ENCODE peak calls at places on chromosomes 5 and 9, in five cellular contexts. One of them, this sample, is unnamed. For H3K27me3, the result is how much of the 10 kb centered on the place peaks cover.

GRCh38 chr5:677131-678101 is 15.7 kb downstream of the TPPP start:
- DNase-seq in IMR-90: no peak
- DNase-seq in brain microvascular endothelial cell: no peak
- DNase-seq in lung: no peak
- DNase-seq in GM23338: no peak
- DNase-seq in this sample: peak

GRCh38 chr5:135883441-135883840 is 12.2 kb downstream of the IL9 start:
- DNase-seq in IMR-90: no peak
- DNase-seq in brain microvascular endothelial cell: no peak
- DNase-seq in lung: no peak
- DNase-seq in GM23338: peak
- DNase-seq in this sample: no peak

GRCh38 chr9:123431581-123431980 is 75.6 kb downstream of the CRB2 start:
- DNase-seq in IMR-90: no peak
- DNase-seq in brain microvascular endothelial cell: no peak
- DNase-seq in lung: no peak
- DNase-seq in GM23338: no peak
- DNase-seq in this sample: no peak

GRCh38 chr9:32618261-32618660 is 17.2 kb downstream of the TAF1L start:
- DNase-seq in IMR-90: no peak
- DNase-seq in brain microvascular endothelial cell: no peak
- DNase-seq in lung: no peak
- DNase-seq in GM23338: no peak
- DNase-seq in this sample: no peak

GRCh38 chr5:180690562-180690961 is 41.2 kb upstream of the FLT4 start:
- DNase-seq in IMR-90: no peak
- DNase-seq in brain microvascular endothelial cell: no peak
- DNase-seq in lung: no peak
- DNase-seq in GM23338: no peak
- DNase-seq in this sample: no peak

GRCh38 chr9:3887798-3888495 is 362.1 kb upstream of the RFX3 start:
- DNase-seq in IMR-90: no peak
- DNase-seq in brain microvascular endothelial cell: no peak
- DNase-seq in lung: no peak
- DNase-seq in GM23338: no peak
- DNase-seq in this sample: no peak

GRCh38 chr9:89732295-89732951 is 127.6 kb downstream of the GADD45G start:
- DNase-seq in IMR-90: no peak
- DNase-seq in brain microvascular endothelial cell: no peak
- DNase-seq in lung: no peak
- DNase-seq in GM23338: no peak
- DNase-seq in this sample: peak

GRCh38 chr5:120394259-120394658 is 69.8 kb upstream of the PRR16 start:
- DNase-seq in IMR-90: no peak
- DNase-seq in brain microvascular endothelial cell: no peak
- DNase-seq in lung: no peak
- DNase-seq in GM23338: peak
- DNase-seq in this sample: no peak

GRCh38 chr9:96086936-96087582 is 211.6 kb downstream of the ERCC6L2 start:
- DNase-seq in IMR-90: no peak
- DNase-seq in brain microvascular endothelial cell: no peak
- DNase-seq in lung: no peak
- DNase-seq in GM23338: no peak
- DNase-seq in this sample: no peak

GRCh38 chr5:160774646-160775313 is 77.2 kb downstream of the ATP10B start:
- DNase-seq in IMR-90: no peak
- DNase-seq in brain microvascular endothelial cell: no peak
- DNase-seq in lung: no peak
- DNase-seq in GM23338: peak
- DNase-seq in this sample: no peak

GRCh38 chr9:108057421-108058136 is 568.0 kb upstream of the KLF4 start:
- DNase-seq in IMR-90: peak
- DNase-seq in brain microvascular endothelial cell: peak
- DNase-seq in lung: peak
- DNase-seq in GM23338: peak
- DNase-seq in this sample: no peak

GRCh38 chr5:107470007-107470582 is 200.6 kb downstream of the EFNA5 start:
- DNase-seq in IMR-90: peak
- DNase-seq in brain microvascular endothelial cell: peak
- DNase-seq in lung: no peak
- DNase-seq in GM23338: no peak
- DNase-seq in this sample: no peak

GRCh38 chr5:14351845-14352712 is 208.9 kb downstream of the TRIO start:
- DNase-seq in IMR-90: peak
- DNase-seq in brain microvascular endothelial cell: peak
- DNase-seq in lung: peak
- DNase-seq in GM23338: peak
- DNase-seq in this sample: peak

GRCh38 chr9:81557957-81558791 is 131.2 kb downstream of the TLE1 start:
- DNase-seq in IMR-90: peak
- DNase-seq in brain microvascular endothelial cell: no peak
- DNase-seq in lung: peak
- DNase-seq in GM23338: no peak
- DNase-seq in this sample: peak

GRCh38 chr9:134209731-134210311 is 45.5 kb upstream of the RNU6ATAC start:
- DNase-seq in IMR-90: no peak
- DNase-seq in brain microvascular endothelial cell: no peak
- DNase-seq in lung: no peak
- DNase-seq in GM23338: no peak
- DNase-seq in this sample: no peak

GRCh38 chr5:177523711-177524538 is 7.2 kb upstream of the DDX41 start:
- DNase-seq in IMR-90: no peak
- DNase-seq in brain microvascular endothelial cell: no peak
- DNase-seq in lung: no peak
- DNase-seq in GM23338: no peak
- DNase-seq in this sample: no peak

GRCh38 chr5:177520906-177521513 is 4.2 kb upstream of the DDX41 start:
- DNase-seq in IMR-90: no peak
- DNase-seq in brain microvascular endothelial cell: no peak
- DNase-seq in lung: no peak
- DNase-seq in GM23338: no peak
- DNase-seq in this sample: no peak

GRCh38 chr5:177516601-177517568 is at the start of gene DDX41:
- DNase-seq in IMR-90: peak
- DNase-seq in brain microvascular endothelial cell: peak
- DNase-seq in lung: peak
- DNase-seq in GM23338: peak
- DNase-seq in this sample: peak

GRCh38 chr5:177519463-177520235 is 2.9 kb upstream of the DDX41 start:
- DNase-seq in IMR-90: no peak
- DNase-seq in brain microvascular endothelial cell: no peak
- DNase-seq in lung: no peak
- DNase-seq in GM23338: no peak
- DNase-seq in this sample: no peak

GRCh38 chr5:177520271-177520670 is 3.5 kb upstream of the DDX41 start:
- DNase-seq in IMR-90: no peak
- DNase-seq in brain microvascular endothelial cell: no peak
- DNase-seq in lung: no peak
- DNase-seq in GM23338: no peak
- DNase-seq in this sample: no peak
- H3K27ac ChIP-seq in IMR-90: no peak
- H3K27ac ChIP-seq in brain microvascular endothelial cell: no peak
- H3K27ac ChIP-seq in lung: no peak
- H3K27ac ChIP-seq in GM23338: no peak
- H3K27ac ChIP-seq in this sample: no peak

GRCh38 chr9:132465131-132465635 is 55.2 kb downstream of the CFAP77 start:
- DNase-seq in IMR-90: no peak
- DNase-seq in brain microvascular endothelial cell: no peak
- DNase-seq in lung: no peak
- DNase-seq in GM23338: no peak
- DNase-seq in this sample: no peak
- H3K27me3 ChIP-seq in IMR-90: under half
- H3K27me3 ChIP-seq in brain microvascular endothelial cell: under half
- H3K27me3 ChIP-seq in lung: under half
- H3K27me3 ChIP-seq in GM23338: under half
- H3K27me3 ChIP-seq in this sample: under half

GRCh38 chr5:151019331-151019730 is 1.1 kb upstream of the GPX3 start:
- DNase-seq in IMR-90: no peak
- DNase-seq in brain microvascular endothelial cell: no peak
- DNase-seq in lung: no peak
- DNase-seq in GM23338: no peak
- DNase-seq in this sample: no peak

GRCh38 chr5:151021771-151022170 is 1.4 kb downstream of the GPX3 start:
- DNase-seq in IMR-90: no peak
- DNase-seq in brain microvascular endothelial cell: no peak
- DNase-seq in lung: no peak
- DNase-seq in GM23338: no peak
- DNase-seq in this sample: no peak

GRCh38 chr5:151018846-151019245 is 1.5 kb upstream of the GPX3 start:
- DNase-seq in IMR-90: no peak
- DNase-seq in brain microvascular endothelial cell: no peak
- DNase-seq in lung: no peak
- DNase-seq in GM23338: no peak
- DNase-seq in this sample: no peak

GRCh38 chr5:151022511-151023018 is 2.2 kb downstream of the GPX3 start:
- DNase-seq in IMR-90: no peak
- DNase-seq in brain microvascular endothelial cell: no peak
- DNase-seq in lung: no peak
- DNase-seq in GM23338: no peak
- DNase-seq in this sample: peak

GRCh38 chr5:151020304-151021031 is at the start of gene GPX3:
- DNase-seq in IMR-90: peak
- DNase-seq in brain microvascular endothelial cell: no peak
- DNase-seq in lung: peak
- DNase-seq in GM23338: peak
- DNase-seq in this sample: peak
- H3K27ac ChIP-seq in IMR-90: no peak
- H3K27ac ChIP-seq in brain microvascular endothelial cell: no peak
- H3K27ac ChIP-seq in lung: peak
- H3K27ac ChIP-seq in GM23338: no peak
- H3K27ac ChIP-seq in this sample: peak

GRCh38 chr5:3157214-3157613 is 405.7 kb upstream of the IRX2 start:
- DNase-seq in IMR-90: no peak
- DNase-seq in brain microvascular endothelial cell: no peak
- DNase-seq in lung: no peak
- DNase-seq in GM23338: no peak
- DNase-seq in this sample: no peak
- H3K27me3 ChIP-seq in IMR-90: under half
- H3K27me3 ChIP-seq in brain microvascular endothelial cell: under half
- H3K27me3 ChIP-seq in lung: under half
- H3K27me3 ChIP-seq in GM23338: under half
- H3K27me3 ChIP-seq in this sample: under half

GRCh38 chr5:126468091-126468490 is 44.9 kb downstream of the GRAMD2B start:
- DNase-seq in IMR-90: no peak
- DNase-seq in brain microvascular endothelial cell: no peak
- DNase-seq in lung: no peak
- DNase-seq in GM23338: no peak
- DNase-seq in this sample: no peak
- H3K27ac ChIP-seq in IMR-90: no peak
- H3K27ac ChIP-seq in brain microvascular endothelial cell: no peak
- H3K27ac ChIP-seq in lung: no peak
- H3K27ac ChIP-seq in GM23338: no peak
- H3K27ac ChIP-seq in this sample: no peak

GRCh38 chr5:140113180-140113698 is 670 bp upstream of the PURA start:
- DNase-seq in IMR-90: no peak
- DNase-seq in brain microvascular endothelial cell: no peak
- DNase-seq in lung: no peak
- DNase-seq in GM23338: peak
- DNase-seq in this sample: peak
- H3K27me3 ChIP-seq in IMR-90: under half
- H3K27me3 ChIP-seq in brain microvascular endothelial cell: under half
- H3K27me3 ChIP-seq in lung: under half
- H3K27me3 ChIP-seq in GM23338: half or more
- H3K27me3 ChIP-seq in this sample: under half

GRCh38 chr5:151257731-151258715 is 5.0 kb downstream of the GM2A start:
- DNase-seq in IMR-90: peak
- DNase-seq in brain microvascular endothelial cell: no peak
- DNase-seq in lung: no peak
- DNase-seq in GM23338: no peak
- DNase-seq in this sample: no peak
- H3K27ac ChIP-seq in IMR-90: no peak
- H3K27ac ChIP-seq in brain microvascular endothelial cell: no peak
- H3K27ac ChIP-seq in lung: no peak
- H3K27ac ChIP-seq in GM23338: peak
- H3K27ac ChIP-seq in this sample: no peak

This sample was measured in body of pancreas.